ENCODE peak calls at places on chromosomes 13 and 19, in five cellular contexts. One of them, this sample, is unnamed.

GRCh38 chr19:50277966-50278580 is 51.1 kb downstream of the KCNC3 start:
- DNase-seq in SK-N-SH: no peak
- DNase-seq in neural progenitor cell: no peak
- DNase-seq in PC-3: no peak
- DNase-seq in HCT116: no peak
- DNase-seq in this sample: no peak

GRCh38 chr19:33194527-33194883 is 375 bp downstream of the LRP3 start:
- DNase-seq in PC-3: no peak
- DNase-seq in neural progenitor cell: peak; percentile 47
- DNase-seq in HCT116: no peak
- DNase-seq in SK-N-SH: no peak
- DNase-seq in this sample: no peak

GRCh38 chr19:15644816-15645215 is 4.1 kb downstream of the CYP4F3 start:
- DNase-seq in PC-3: no peak
- DNase-seq in SK-N-SH: no peak
- DNase-seq in neural progenitor cell: no peak
- DNase-seq in HCT116: no peak
- DNase-seq in this sample: no peak

GRCh38 chr19:6418562-6418932 is 6.1 kb downstream of the KHSRP start:
- DNase-seq in HCT116: no peak
- DNase-seq in SK-N-SH: peak; percentile 11
- DNase-seq in neural progenitor cell: no peak
- DNase-seq in PC-3: no peak
- DNase-seq in this sample: no peak

GRCh38 chr13:95118541-95119324 is 182.5 kb downstream of the ABCC4 start:
- DNase-seq in PC-3: peak; percentile 73
- DNase-seq in HCT116: no peak
- DNase-seq in neural progenitor cell: no peak
- DNase-seq in SK-N-SH: no peak
- DNase-seq in this sample: no peak

GRCh38 chr13:85068231-85068630 is 731.0 kb downstream of the SLITRK6 start:
- DNase-seq in SK-N-SH: no peak
- DNase-seq in PC-3: no peak
- DNase-seq in HCT116: no peak
- DNase-seq in neural progenitor cell: no peak
- DNase-seq in this sample: no peak

GRCh38 chr19:5624154-5624663 is 1.3 kb downstream of the SAFB start:
- DNase-seq in PC-3: peak; percentile 45
- DNase-seq in SK-N-SH: peak; percentile 35
- DNase-seq in neural progenitor cell: peak; percentile 39
- DNase-seq in HCT116: no peak
- DNase-seq in this sample: peak; percentile 37

GRCh38 chr19:35342430-35342829 is 5.3 kb upstream of the FFAR1 start:
- DNase-seq in neural progenitor cell: no peak
- DNase-seq in SK-N-SH: no peak
- DNase-seq in HCT116: no peak
- DNase-seq in PC-3: no peak
- DNase-seq in this sample: no peak

GRCh38 chr19:46648070-46648960 is 12.3 kb upstream of the GNG8 start:
- DNase-seq in neural progenitor cell: no peak
- DNase-seq in HCT116: no peak
- DNase-seq in PC-3: no peak
- DNase-seq in SK-N-SH: no peak
- DNase-seq in this sample: no peak

GRCh38 chr19:41753936-41754529 is 1.3 kb upstream of the CEACAM6 start:
- DNase-seq in SK-N-SH: peak; percentile 49
- DNase-seq in HCT116: peak; percentile 39
- DNase-seq in neural progenitor cell: peak; percentile 27
- DNase-seq in PC-3: peak; percentile 69
- DNase-seq in this sample: peak; percentile 60

GRCh38 chr13:30526612-30527217 is 61.0 kb upstream of the HMGB1 start:
- DNase-seq in PC-3: no peak
- DNase-seq in SK-N-SH: peak; percentile 14
- DNase-seq in neural progenitor cell: peak; percentile 31
- DNase-seq in HCT116: no peak
- DNase-seq in this sample: no peak

GRCh38 chr19:23515551-23515950 is 120.3 kb upstream of the ZNF91 start:
- DNase-seq in neural progenitor cell: no peak
- DNase-seq in SK-N-SH: no peak
- DNase-seq in HCT116: no peak
- DNase-seq in PC-3: no peak
- DNase-seq in this sample: no peak

GRCh38 chr13:80436571-80437169 is 95.7 kb upstream of the SPRY2 start:
- DNase-seq in SK-N-SH: no peak
- DNase-seq in PC-3: no peak
- DNase-seq in HCT116: no peak
- DNase-seq in neural progenitor cell: no peak
- DNase-seq in this sample: no peak

GRCh38 chr13:96191367-96191766 is 101.5 kb downstream of the HS6ST3 start:
- DNase-seq in SK-N-SH: no peak
- DNase-seq in PC-3: no peak
- DNase-seq in neural progenitor cell: no peak
- DNase-seq in HCT116: no peak
- DNase-seq in this sample: no peak

GRCh38 chr13:21336609-21337008 is 122.5 kb downstream of the ZDHHC20 start:
- DNase-seq in SK-N-SH: no peak
- DNase-seq in PC-3: no peak
- DNase-seq in HCT116: no peak
- DNase-seq in neural progenitor cell: peak; percentile 12
- DNase-seq in this sample: no peak

GRCh38 chr13:21342699-21343442 is 116.2 kb downstream of the ZDHHC20 start:
- DNase-seq in neural progenitor cell: no peak
- DNase-seq in SK-N-SH: no peak
- DNase-seq in PC-3: no peak
- DNase-seq in HCT116: no peak
- DNase-seq in this sample: no peak

GRCh38 chr13:21338651-21339278 is 120.3 kb downstream of the ZDHHC20 start:
- DNase-seq in SK-N-SH: no peak
- DNase-seq in PC-3: peak; percentile 2
- DNase-seq in HCT116: no peak
- DNase-seq in neural progenitor cell: peak; percentile 38
- DNase-seq in this sample: no peak

GRCh38 chr13:21341637-21342422 is 117.3 kb downstream of the ZDHHC20 start:
- DNase-seq in neural progenitor cell: no peak
- DNase-seq in SK-N-SH: no peak
- DNase-seq in HCT116: no peak
- DNase-seq in PC-3: no peak
- DNase-seq in this sample: no peak

DNA sequence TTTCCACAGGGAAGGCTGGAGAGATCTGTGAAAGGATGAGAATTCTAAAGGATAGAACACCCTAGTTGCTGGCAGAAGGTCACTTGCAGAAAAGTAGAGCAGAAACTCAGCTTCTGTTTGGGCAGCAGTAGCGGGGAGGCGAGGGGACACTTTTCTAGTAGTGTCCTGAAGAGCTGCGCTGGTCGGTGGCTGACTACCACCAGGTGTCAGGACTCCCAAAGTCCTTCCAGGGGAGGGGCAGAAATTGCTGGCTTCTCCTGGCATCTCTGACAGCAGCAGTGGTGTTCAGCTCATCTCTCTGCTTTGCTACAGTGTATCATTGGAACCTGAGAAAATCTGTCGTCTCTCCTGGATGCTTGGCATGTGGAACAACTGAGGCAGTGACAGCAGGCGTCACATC is 120.9 kb downstream of the ZDHHC20 start:
- DNase-seq in HCT116: no peak
- DNase-seq in PC-3: peak; percentile 14
- DNase-seq in SK-N-SH: no peak
- DNase-seq in neural progenitor cell: peak; percentile 38
- DNase-seq in this sample: no peak
- TF ChIP-seq CTCF in HCT116: peak; percentile 17
- TF ChIP-seq CTCF in PC-3: no peak
- TF ChIP-seq CTCF in SK-N-SH: no peak
- TF ChIP-seq CTCF in neural progenitor cell: peak; percentile 17
- TF ChIP-seq CTCF in this sample: no peak

GRCh38 chr13:40505196-40505595 is 161.2 kb downstream of the FOXO1 start:
- DNase-seq in HCT116: no peak
- DNase-seq in neural progenitor cell: no peak
- DNase-seq in PC-3: peak; percentile 7
- DNase-seq in SK-N-SH: no peak
- DNase-seq in this sample: no peak

GRCh38 chr13:40508767-40509342 is 157.6 kb downstream of the FOXO1 start:
- DNase-seq in PC-3: no peak
- DNase-seq in neural progenitor cell: no peak
- DNase-seq in SK-N-SH: no peak
- DNase-seq in HCT116: no peak
- DNase-seq in this sample: no peak

GRCh38 chr13:40506592-40507446 is 159.6 kb downstream of the FOXO1 start:
- DNase-seq in PC-3: no peak
- DNase-seq in HCT116: no peak
- DNase-seq in neural progenitor cell: no peak
- DNase-seq in SK-N-SH: no peak
- DNase-seq in this sample: no peak

GRCh38 chr13:40509876-40510275 is 156.6 kb downstream of the FOXO1 start:
- DNase-seq in neural progenitor cell: no peak
- DNase-seq in SK-N-SH: no peak
- DNase-seq in PC-3: no peak
- DNase-seq in HCT116: no peak
- DNase-seq in this sample: no peak

DNA sequence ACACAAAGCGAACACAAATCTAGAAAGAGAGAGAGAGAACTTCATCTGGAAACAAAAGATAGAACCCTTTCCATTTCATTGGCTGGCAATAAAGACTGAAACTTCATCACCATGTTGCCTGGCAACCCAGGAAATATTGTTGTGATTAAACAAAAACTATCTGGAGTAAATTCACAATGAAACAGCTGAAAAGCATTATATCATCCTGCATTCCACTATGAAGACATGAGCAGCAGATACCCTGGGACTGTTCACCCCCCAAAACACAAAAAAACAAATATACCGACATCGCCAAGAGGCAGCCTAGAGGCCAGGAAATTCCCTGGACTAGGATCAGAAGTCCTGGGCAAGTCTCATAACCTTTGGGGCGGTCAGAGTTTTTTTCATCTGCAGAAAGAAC is 158.3 kb downstream of the FOXO1 start:
- DNase-seq in neural progenitor cell: no peak
- DNase-seq in PC-3: no peak
- DNase-seq in HCT116: no peak
- DNase-seq in SK-N-SH: no peak
- DNase-seq in this sample: no peak
- H3K9ac ChIP-seq in neural progenitor cell: no peak overlapping the region
- H3K9ac ChIP-seq in PC-3: no peak overlapping the region
- H3K9ac ChIP-seq in HCT116: no peak overlapping the region
- H3K9ac ChIP-seq in SK-N-SH: no peak overlapping the region
- H3K9ac ChIP-seq in this sample: no peak overlapping the region

GRCh38 chr13:99883805-99884204 is 87.8 kb downstream of the ZIC5 start:
- DNase-seq in HCT116: no peak
- DNase-seq in PC-3: no peak
- DNase-seq in SK-N-SH: no peak
- DNase-seq in neural progenitor cell: no peak
- DNase-seq in this sample: no peak
- TF ChIP-seq EZH2phosphoT487 in HCT116: no peak
- TF ChIP-seq EZH2phosphoT487 in PC-3: no peak
- TF ChIP-seq EZH2phosphoT487 in SK-N-SH: no peak
- TF ChIP-seq EZH2phosphoT487 in neural progenitor cell: no peak
- TF ChIP-seq EZH2phosphoT487 in this sample: no peak

DNA sequence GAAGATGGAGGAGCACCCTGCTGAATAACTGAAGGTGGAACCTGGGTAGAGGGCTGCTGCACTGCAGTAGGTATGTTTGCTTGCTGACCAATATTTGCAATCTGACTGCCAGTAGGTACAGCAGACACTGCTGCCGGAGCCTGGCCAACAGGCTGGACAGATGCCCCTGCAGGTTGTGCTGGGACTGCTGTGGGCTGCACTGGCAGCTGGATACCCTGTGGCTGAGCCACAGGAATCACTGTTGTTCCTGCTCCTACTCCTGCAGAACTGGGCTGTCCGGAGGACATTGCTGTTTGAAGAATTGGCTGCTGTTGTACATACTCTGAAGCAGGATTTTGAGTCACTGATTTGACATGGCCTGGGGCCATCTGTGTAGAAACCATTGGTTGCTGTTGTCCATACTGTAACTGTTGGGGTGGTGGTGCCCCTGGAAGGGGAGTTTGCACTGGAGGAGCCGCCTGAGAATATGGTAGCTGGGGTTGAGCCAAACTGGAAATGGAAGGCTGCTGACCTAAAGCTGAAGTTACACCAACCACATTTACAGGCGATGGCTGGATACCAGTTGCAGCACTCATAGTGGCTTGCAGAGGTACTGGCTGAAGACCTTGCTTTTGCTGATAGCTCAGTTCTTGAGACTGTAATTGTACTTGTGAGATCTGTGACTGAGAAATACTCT is 2.2 kb downstream of the TSC22D1 start:
- DNase-seq in PC-3: peak; percentile 56
- DNase-seq in SK-N-SH: peak; percentile 27
- DNase-seq in HCT116: no peak
- DNase-seq in neural progenitor cell: peak; percentile 60
- DNase-seq in this sample: no peak
- TF ChIP-seq CTCF in PC-3: peak; percentile 47
- TF ChIP-seq CTCF in SK-N-SH: peak; percentile 58
- TF ChIP-seq CTCF in HCT116: no peak
- TF ChIP-seq CTCF in neural progenitor cell: peak; percentile 51
- TF ChIP-seq CTCF in this sample: peak; percentile 14

This sample was measured in MM.1S.